ENCODE peak calls at places on chromosomes 2 and 18, in ten cellular contexts. Q is HepG2, P is A549, N is adrenal gland, A is iPS DF 6.9, Z is substantia nigra, H is SJSA1, U is tibial nerve, L is RWPE1, C is IMR-90. R is an unnamed sample.

GRCh38 chr2:232629201-232629475 is 4.3 kb upstream of the EFHD1 start:
- DNase-seq in Q (no peak), P (no peak), N (no peak), A (no peak), Z (no peak), H (no peak), U (no peak), L (no peak), C (no peak), R (no peak)

GRCh38 chr18:24530630-24531111 is 70.2 kb downstream of the HRH4 start:
- DNase-seq in Q (no peak), P (no peak), N (peak; percentile 43), A (no peak), Z (no peak), H (no peak), U (no peak), L (peak; percentile 23), C (peak; percentile 56), R (no peak)

GRCh38 chr2:209323738-209324137 is 100.1 kb upstream of the MAP2 start:
- DNase-seq in Q (no peak), P (no peak), N (no peak), A (no peak), Z (no peak), H (no peak), U (no peak), L (no peak), C (no peak), R (no peak)

GRCh38 chr2:238290079-238290478 is 1.7 kb upstream of the PER2 start:
- DNase-seq in Q (peak; percentile 83), P (peak; percentile 89), N (no peak), A (no peak), Z (peak; percentile 41), H (peak; percentile 74), U (peak; percentile 32), L (peak; percentile 93), C (no peak), R (no peak)

GRCh38 chr2:47904903-47905453 is 1.3 kb downstream of the FBXO11 start:
- DNase-seq in Q (peak; percentile 19), P (peak; percentile 17), N (peak; percentile 54), A (no peak), Z (peak; percentile 60), H (peak; percentile 47), U (peak; percentile 18), L (peak; percentile 8), C (no peak), R (peak; percentile 16)

GRCh38 chr18:52392160-52392559 is 52.2 kb downstream of the DCC start:
- DNase-seq in Q (no peak), P (no peak), N (no peak), A (no peak), Z (no peak), H (no peak), U (no peak), L (no peak), C (peak; percentile 12), R (no peak)

GRCh38 chr18:58271770-58272169 is 227.7 kb downstream of the NEDD4L start:
- DNase-seq in Q (no peak), P (no peak), N (no peak), A (no peak), Z (no peak), H (no peak), U (no peak), L (no peak), C (no peak), R (no peak)

GRCh38 chr18:24805156-24805555 is 344.7 kb downstream of the HRH4 start:
- DNase-seq in Q (no peak), P (no peak), N (no peak), A (no peak), Z (no peak), H (no peak), U (no peak), L (no peak), C (no peak), R (no peak)

GRCh38 chr18:49924293-49924983 is 111.1 kb upstream of the ACAA2 start:
- DNase-seq in Q (no peak), P (no peak), N (no peak), A (no peak), Z (no peak), H (no peak), U (no peak), L (no peak), C (no peak), R (no peak)

GRCh38 chr2:112614201-112614840 is 29.9 kb downstream of the CHCHD5 start:
- DNase-seq in Q (peak; percentile 28), P (no peak), N (no peak), A (no peak), Z (no peak), H (no peak), U (no peak), L (no peak), C (no peak), R (no peak)

GRCh38 chr2:238094438-238095022 is 5.6 kb upstream of the ESPNL start:
- DNase-seq in Q (no peak), P (no peak), N (no peak), A (no peak), Z (no peak), H (no peak), U (no peak), L (no peak), C (no peak), R (no peak)

GRCh38 chr2:34806396-34806795 is 1207.3 kb upstream of the FAM98A start:
- DNase-seq in Q (no peak), P (no peak), N (no peak), A (no peak), Z (no peak), H (no peak), U (no peak), L (no peak), C (no peak), R (no peak)

GRCh38 chr2:233950078-233950825 is 33.1 kb downstream of the TRPM8 start:
- DNase-seq in Q (no peak), P (no peak), N (no peak), A (no peak), Z (no peak), H (no peak), U (no peak), L (no peak), C (no peak), R (no peak)

GRCh38 chr2:45852450-45853150 is 201.1 kb downstream of the PRKCE start:
- DNase-seq in Q (no peak), P (no peak), N (no peak), A (no peak), Z (no peak), H (no peak), U (no peak), L (no peak), C (no peak), R (no peak)

GRCh38 chr2:169480079-169480465 is 778 bp downstream of the BBS5 start:
- DNase-seq in Q (no peak), P (no peak), N (no peak), A (no peak), Z (no peak), H (no peak), U (no peak), L (peak; percentile 2), C (peak; percentile 10), R (no peak)
- H3K27ac ChIP-seq in Q (no peak overlapping the region), P (peak overlapping the region; percentile 88), N (peak overlapping the region; percentile 69), A (no peak overlapping the region), Z (no peak overlapping the region), H (no peak overlapping the region), U (peak overlapping the region; percentile 0), L (peak overlapping the region; percentile 68), C (peak overlapping the region; percentile 21), R (no peak overlapping the region)

GRCh38 chr2:176492583-176492982 is 223.3 kb downstream of the MTX2 start:
- DNase-seq in Q (no peak), P (no peak), N (no peak), A (no peak), Z (no peak), H (no peak), U (no peak), L (no peak), C (no peak), R (no peak)

GRCh38 chr2:176491172-176491904 is 222.1 kb downstream of the MTX2 start:
- DNase-seq in Q (no peak), P (no peak), N (no peak), A (no peak), Z (no peak), H (peak; percentile 63), U (peak; percentile 68), L (peak; percentile 94), C (peak; percentile 96), R (no peak)

GRCh38 chr2:176493221-176493825 is 224.1 kb downstream of the MTX2 start:
- DNase-seq in Q (no peak), P (no peak), N (no peak), A (no peak), Z (no peak), H (no peak), U (no peak), L (no peak), C (no peak), R (no peak)

GRCh38 chr2:176488446-176488845 is 219.2 kb downstream of the MTX2 start:
- DNase-seq in Q (no peak), P (no peak), N (no peak), A (no peak), Z (no peak), H (no peak), U (no peak), L (no peak), C (no peak), R (no peak)

GRCh38 chr2:176490061-176490861 is 221.0 kb downstream of the MTX2 start:
- DNase-seq in Q (no peak), P (no peak), N (no peak), A (peak; percentile 16), Z (peak; percentile 49), H (no peak), U (no peak), L (no peak), C (no peak), R (no peak)
- H3K27ac ChIP-seq in Q (no peak overlapping the region), P (no peak overlapping the region), N (no peak overlapping the region), A (no peak overlapping the region), Z (no peak overlapping the region), H (no peak overlapping the region), U (peak overlapping the region; percentile 55), L (peak overlapping the region; percentile 92), C (no peak overlapping the region), R (no peak overlapping the region)

GRCh38 chr2:74871414-74871813 is 37.5 kb downstream of the HK2 start:
- DNase-seq in Q (no peak), P (no peak), N (no peak), A (no peak), Z (no peak), H (no peak), U (no peak), L (no peak), C (no peak), R (no peak)
- H3K27ac ChIP-seq in Q (no peak overlapping the region), P (no peak overlapping the region), N (no peak overlapping the region), A (no peak overlapping the region), Z (no peak overlapping the region), H (no peak overlapping the region), U (no peak overlapping the region), L (no peak overlapping the region), C (no peak overlapping the region), R (no peak overlapping the region)

DNA sequence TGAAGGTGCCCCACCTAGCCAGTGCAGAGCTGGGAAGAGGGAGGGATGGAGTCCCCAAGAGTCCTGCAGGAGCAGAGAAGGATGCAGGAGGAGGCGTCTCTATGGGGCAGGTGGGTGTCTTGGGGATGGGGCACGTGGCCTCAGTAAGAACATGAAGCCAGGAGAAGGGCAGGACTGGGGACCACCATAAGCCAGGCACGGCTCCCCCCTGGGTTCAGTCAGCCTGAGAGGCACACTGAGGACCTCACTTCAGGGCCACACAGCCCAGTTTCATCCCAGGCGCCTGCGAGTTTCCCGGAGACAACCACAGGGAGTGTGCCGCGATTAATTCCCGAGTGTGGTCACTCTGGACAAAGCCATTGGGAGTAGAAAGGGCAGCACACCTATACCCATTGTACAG is 120.3 kb downstream of the GYPC start:
- DNase-seq in Q (no peak), P (no peak), N (no peak), A (no peak), Z (no peak), H (no peak), U (peak; percentile 6), L (no peak), C (no peak), R (no peak)
- H3K27ac ChIP-seq in Q (no peak overlapping the region), P (no peak overlapping the region), N (no peak overlapping the region), A (no peak overlapping the region), Z (no peak overlapping the region), H (no peak overlapping the region), U (no peak overlapping the region), L (no peak overlapping the region), C (no peak overlapping the region), R (no peak overlapping the region)

R was measured in effector memory CD4-positive, alpha-beta T cell.